ENCODE peak calls at places on chromosome 10, in nine cellular contexts. M is progenitor cell of endocrine pancreas; O is mesenchymal stem cell; X is ELF-1; E is GM13977; U is naive thymus-derived CD4-positive, alpha-beta T cell; V is activated CD4-positive, CD25-positive, alpha-beta regulatory T cell; Z is glutamatergic neuron; J is fibroblast of the aortic adventitia. P is an unnamed sample.

GRCh38 chr10:124306922-124307371 is 111.8 kb downstream of the OAT start:
- DNase-seq in M (no peak), O (peak), X (no peak), E (no peak), U (no peak), V (no peak), Z (no peak), J (no peak), P (no peak)

GRCh38 chr10:97879241-97879640 is 29.6 kb downstream of the GOLGA7B start:
- DNase-seq in M (no peak), O (no peak), X (no peak), E (no peak), U (no peak), V (no peak), Z (no peak), J (no peak), P (no peak)

GRCh38 chr10:514137-514671 is 175.3 kb downstream of the DIP2C start:
- DNase-seq in M (peak), O (no peak), X (no peak), E (no peak), U (no peak), V (no peak), Z (no peak), J (no peak), P (no peak)

GRCh38 chr10:12655940-12656339 is 306.6 kb downstream of the CAMK1D start:
- DNase-seq in M (no peak), O (no peak), X (no peak), E (no peak), U (no peak), V (no peak), Z (no peak), J (no peak), P (no peak)

GRCh38 chr10:17835688-17836087 is 26.5 kb downstream of the MRC1 start:
- DNase-seq in M (no peak), O (peak), X (peak), E (no peak), U (no peak), V (no peak), Z (no peak), J (peak), P (no peak)

GRCh38 chr10:17910144-17910789 is 41.5 kb upstream of the SLC39A12 start:
- DNase-seq in M (no peak), O (peak), X (peak), E (peak), U (no peak), V (no peak), Z (peak), J (peak), P (no peak)

GRCh38 chr10:78028438-78029293 is 649 bp downstream of the POLR3A start:
- DNase-seq in M (no peak), O (peak), X (no peak), E (no peak), U (no peak), V (no peak), Z (peak), J (peak), P (peak)

GRCh38 chr10:78458983-78459638 is 425.4 kb downstream of the RPS24 start:
- DNase-seq in M (no peak), O (peak), X (no peak), E (no peak), U (no peak), V (no peak), Z (no peak), J (peak), P (no peak)

GRCh38 chr10:4686644-4686996 is 139.4 kb upstream of the AKR1E2 start:
- DNase-seq in M (no peak), O (peak), X (no peak), E (no peak), U (no peak), V (no peak), Z (no peak), J (peak), P (no peak)

GRCh38 chr10:74704629-74705360 is 121.6 kb upstream of the KAT6B start:
- DNase-seq in M (no peak), O (no peak), X (no peak), E (no peak), U (no peak), V (no peak), Z (peak), J (no peak), P (no peak)

GRCh38 chr10:124496620-124497019 is 35.0 kb downstream of the LHPP start:
- DNase-seq in M (no peak), O (no peak), X (no peak), E (no peak), U (no peak), V (no peak), Z (no peak), J (no peak), P (no peak)

GRCh38 chr10:106741131-106741530 is 423.4 kb downstream of the SORCS1 start:
- DNase-seq in M (no peak), O (no peak), X (no peak), E (no peak), U (no peak), V (no peak), Z (no peak), J (no peak), P (no peak)

GRCh38 chr10:33163941-33164824 is 170.3 kb downstream of the NRP1 start:
- DNase-seq in M (no peak), O (peak), X (no peak), E (no peak), U (no peak), V (no peak), Z (peak), J (no peak), P (no peak)

GRCh38 chr10:35041502-35041879 is 48.6 kb downstream of the CUL2 start:
- DNase-seq in M (no peak), O (peak), X (no peak), E (no peak), U (no peak), V (no peak), Z (no peak), J (no peak), P (no peak)

GRCh38 chr10:91653214-91653875 is 20.5 kb upstream of the PPP1R3C start:
- DNase-seq in M (no peak), O (peak), X (no peak), E (no peak), U (no peak), V (no peak), Z (no peak), J (peak), P (no peak)

GRCh38 chr10:110547139-110547761 is 20.2 kb upstream of the SMC3 start:
- DNase-seq in M (no peak), O (peak), X (no peak), E (peak), U (no peak), V (no peak), Z (no peak), J (peak), P (no peak)

GRCh38 chr10:132018446-132018845 is 36.7 kb upstream of the BNIP3 start:
- DNase-seq in M (no peak), O (no peak), X (no peak), E (no peak), U (no peak), V (no peak), Z (no peak), J (no peak), P (no peak)

GRCh38 chr10:21343087-21343486 is 182.4 kb downstream of the SKIDA1 start:
- DNase-seq in M (no peak), O (no peak), X (no peak), E (no peak), U (no peak), V (no peak), Z (no peak), J (no peak), P (no peak)

GRCh38 chr10:22662693-22663330 is 51.6 kb downstream of the PIP4K2A start:
- DNase-seq in M (no peak), O (no peak), X (no peak), E (no peak), U (no peak), V (no peak), Z (no peak), J (no peak), P (no peak)

GRCh38 chr10:49173201-49173772 is 14.9 kb downstream of the TMEM273 start:
- DNase-seq in M (no peak), O (no peak), X (no peak), E (no peak), U (no peak), V (no peak), Z (no peak), J (no peak), P (no peak)